ENCODE peak calls at places on chromosomes 1 and 21, in six cellular contexts. One of them, this sample, is unnamed.

GRCh38 chr1:9297831-9298230 is 5.1 kb downstream of the SPSB1 start:
- DNase-seq in hypothalamus: no peak
- DNase-seq in activated T-helper 1 cell treated with anti-CD3 and anti-CD28 coated beads, Interleukin-12 subunit alpha, Interleukin-12 subunit beta, Interleukin-2, Interleukin-4 antibody, amounts not matched to agents 30 ng/mL and 10 ng/mL and 1 ng/mL, durations not matched to agents 14 hours and 24 hours and 36 hours: no peak
- DNase-seq in neural progenitor cell: no peak
- DNase-seq in aorta: no peak
- DNase-seq in astrocyte of the spinal cord: no peak
- DNase-seq in this sample: no peak

GRCh38 chr1:234617135-234617985 is 7.4 kb upstream of the IRF2BP2 start:
- DNase-seq in hypothalamus: no peak
- DNase-seq in activated T-helper 1 cell treated with anti-CD3 and anti-CD28 coated beads, Interleukin-12 subunit alpha, Interleukin-12 subunit beta, Interleukin-2, Interleukin-4 antibody, amounts not matched to agents 30 ng/mL and 10 ng/mL and 1 ng/mL, durations not matched to agents 14 hours and 24 hours and 36 hours: no peak
- DNase-seq in neural progenitor cell: no peak
- DNase-seq in aorta: no peak
- DNase-seq in astrocyte of the spinal cord: peak; percentile 42
- DNase-seq in this sample: no peak

GRCh38 chr1:218938259-218938658 is 235.4 kb upstream of the LYPLAL1 start:
- DNase-seq in hypothalamus: no peak
- DNase-seq in activated T-helper 1 cell treated with anti-CD3 and anti-CD28 coated beads, Interleukin-12 subunit alpha, Interleukin-12 subunit beta, Interleukin-2, Interleukin-4 antibody, amounts not matched to agents 30 ng/mL and 10 ng/mL and 1 ng/mL, durations not matched to agents 14 hours and 24 hours and 36 hours: no peak
- DNase-seq in neural progenitor cell: no peak
- DNase-seq in aorta: no peak
- DNase-seq in astrocyte of the spinal cord: no peak
- DNase-seq in this sample: no peak

GRCh38 chr1:154081386-154082126 is 73.3 kb downstream of the NUP210L start:
- DNase-seq in hypothalamus: no peak
- DNase-seq in activated T-helper 1 cell treated with anti-CD3 and anti-CD28 coated beads, Interleukin-12 subunit alpha, Interleukin-12 subunit beta, Interleukin-2, Interleukin-4 antibody, amounts not matched to agents 30 ng/mL and 10 ng/mL and 1 ng/mL, durations not matched to agents 14 hours and 24 hours and 36 hours: no peak
- DNase-seq in neural progenitor cell: no peak
- DNase-seq in aorta: no peak
- DNase-seq in astrocyte of the spinal cord: no peak
- DNase-seq in this sample: no peak

GRCh38 chr1:162055062-162055461 is 14.4 kb upstream of the NOS1AP start:
- DNase-seq in hypothalamus: no peak
- DNase-seq in activated T-helper 1 cell treated with anti-CD3 and anti-CD28 coated beads, Interleukin-12 subunit alpha, Interleukin-12 subunit beta, Interleukin-2, Interleukin-4 antibody, amounts not matched to agents 30 ng/mL and 10 ng/mL and 1 ng/mL, durations not matched to agents 14 hours and 24 hours and 36 hours: no peak
- DNase-seq in neural progenitor cell: no peak
- DNase-seq in aorta: no peak
- DNase-seq in astrocyte of the spinal cord: peak; percentile 82
- DNase-seq in this sample: no peak

GRCh38 chr1:2951856-2952255 is 69.4 kb upstream of the ACTRT2 start:
- DNase-seq in hypothalamus: no peak
- DNase-seq in activated T-helper 1 cell treated with anti-CD3 and anti-CD28 coated beads, Interleukin-12 subunit alpha, Interleukin-12 subunit beta, Interleukin-2, Interleukin-4 antibody, amounts not matched to agents 30 ng/mL and 10 ng/mL and 1 ng/mL, durations not matched to agents 14 hours and 24 hours and 36 hours: no peak
- DNase-seq in neural progenitor cell: no peak
- DNase-seq in aorta: peak; percentile 25
- DNase-seq in astrocyte of the spinal cord: no peak
- DNase-seq in this sample: no peak

GRCh38 chr1:150168960-150169565 is 19.3 kb downstream of the PLEKHO1 start:
- DNase-seq in hypothalamus: peak; percentile 34
- DNase-seq in activated T-helper 1 cell treated with anti-CD3 and anti-CD28 coated beads, Interleukin-12 subunit alpha, Interleukin-12 subunit beta, Interleukin-2, Interleukin-4 antibody, amounts not matched to agents 30 ng/mL and 10 ng/mL and 1 ng/mL, durations not matched to agents 14 hours and 24 hours and 36 hours: peak; percentile 28
- DNase-seq in neural progenitor cell: peak; percentile 73
- DNase-seq in aorta: peak; percentile 77
- DNase-seq in astrocyte of the spinal cord: peak; percentile 66
- DNase-seq in this sample: peak; percentile 64

GRCh38 chr1:59290173-59290954 is 6.5 kb upstream of the FGGY start:
- DNase-seq in hypothalamus: no peak
- DNase-seq in activated T-helper 1 cell treated with anti-CD3 and anti-CD28 coated beads, Interleukin-12 subunit alpha, Interleukin-12 subunit beta, Interleukin-2, Interleukin-4 antibody, amounts not matched to agents 30 ng/mL and 10 ng/mL and 1 ng/mL, durations not matched to agents 14 hours and 24 hours and 36 hours: no peak
- DNase-seq in neural progenitor cell: peak; percentile 66
- DNase-seq in aorta: peak; percentile 56
- DNase-seq in astrocyte of the spinal cord: peak; percentile 47
- DNase-seq in this sample: peak; percentile 45

GRCh38 chr1:15966081-15966955 is 9.6 kb downstream of the ZBTB17 start:
- DNase-seq in hypothalamus: no peak
- DNase-seq in activated T-helper 1 cell treated with anti-CD3 and anti-CD28 coated beads, Interleukin-12 subunit alpha, Interleukin-12 subunit beta, Interleukin-2, Interleukin-4 antibody, amounts not matched to agents 30 ng/mL and 10 ng/mL and 1 ng/mL, durations not matched to agents 14 hours and 24 hours and 36 hours: peak; percentile 72
- DNase-seq in neural progenitor cell: no peak
- DNase-seq in aorta: peak; percentile 71
- DNase-seq in astrocyte of the spinal cord: no peak
- DNase-seq in this sample: peak; percentile 36

GRCh38 chr1:228084325-228084724 is 1.8 kb downstream of the ARF1 start:
- DNase-seq in hypothalamus: no peak
- DNase-seq in activated T-helper 1 cell treated with anti-CD3 and anti-CD28 coated beads, Interleukin-12 subunit alpha, Interleukin-12 subunit beta, Interleukin-2, Interleukin-4 antibody, amounts not matched to agents 30 ng/mL and 10 ng/mL and 1 ng/mL, durations not matched to agents 14 hours and 24 hours and 36 hours: no peak
- DNase-seq in neural progenitor cell: no peak
- DNase-seq in aorta: no peak
- DNase-seq in astrocyte of the spinal cord: peak; percentile 56
- DNase-seq in this sample: peak; percentile 80

GRCh38 chr21:17585875-17586450 is 26.7 kb downstream of the BTG3 start:
- DNase-seq in hypothalamus: no peak
- DNase-seq in activated T-helper 1 cell treated with anti-CD3 and anti-CD28 coated beads, Interleukin-12 subunit alpha, Interleukin-12 subunit beta, Interleukin-2, Interleukin-4 antibody, amounts not matched to agents 30 ng/mL and 10 ng/mL and 1 ng/mL, durations not matched to agents 14 hours and 24 hours and 36 hours: no peak
- DNase-seq in neural progenitor cell: peak; percentile 38
- DNase-seq in aorta: no peak
- DNase-seq in astrocyte of the spinal cord: peak; percentile 67
- DNase-seq in this sample: peak; percentile 2

GRCh38 chr1:66777846-66778245 is 23.2 kb downstream of the INSL5 start:
- DNase-seq in hypothalamus: no peak
- DNase-seq in activated T-helper 1 cell treated with anti-CD3 and anti-CD28 coated beads, Interleukin-12 subunit alpha, Interleukin-12 subunit beta, Interleukin-2, Interleukin-4 antibody, amounts not matched to agents 30 ng/mL and 10 ng/mL and 1 ng/mL, durations not matched to agents 14 hours and 24 hours and 36 hours: no peak
- DNase-seq in neural progenitor cell: no peak
- DNase-seq in aorta: no peak
- DNase-seq in astrocyte of the spinal cord: no peak
- DNase-seq in this sample: no peak

GRCh38 chr1:230105754-230106625 is 39.0 kb downstream of the GALNT2 start:
- DNase-seq in hypothalamus: no peak
- DNase-seq in activated T-helper 1 cell treated with anti-CD3 and anti-CD28 coated beads, Interleukin-12 subunit alpha, Interleukin-12 subunit beta, Interleukin-2, Interleukin-4 antibody, amounts not matched to agents 30 ng/mL and 10 ng/mL and 1 ng/mL, durations not matched to agents 14 hours and 24 hours and 36 hours: no peak
- DNase-seq in neural progenitor cell: no peak
- DNase-seq in aorta: no peak
- DNase-seq in astrocyte of the spinal cord: peak; percentile 75
- DNase-seq in this sample: peak; percentile 90

GRCh38 chr1:43582162-43582566 is 51.5 kb downstream of the PTPRF start:
- DNase-seq in hypothalamus: no peak
- DNase-seq in activated T-helper 1 cell treated with anti-CD3 and anti-CD28 coated beads, Interleukin-12 subunit alpha, Interleukin-12 subunit beta, Interleukin-2, Interleukin-4 antibody, amounts not matched to agents 30 ng/mL and 10 ng/mL and 1 ng/mL, durations not matched to agents 14 hours and 24 hours and 36 hours: no peak
- DNase-seq in neural progenitor cell: peak; percentile 31
- DNase-seq in aorta: no peak
- DNase-seq in astrocyte of the spinal cord: peak; percentile 96
- DNase-seq in this sample: no peak

GRCh38 chr1:3645666-3646355 is 4.1 kb downstream of the WRAP73 start:
- DNase-seq in hypothalamus: no peak
- DNase-seq in activated T-helper 1 cell treated with anti-CD3 and anti-CD28 coated beads, Interleukin-12 subunit alpha, Interleukin-12 subunit beta, Interleukin-2, Interleukin-4 antibody, amounts not matched to agents 30 ng/mL and 10 ng/mL and 1 ng/mL, durations not matched to agents 14 hours and 24 hours and 36 hours: no peak
- DNase-seq in neural progenitor cell: no peak
- DNase-seq in aorta: peak; percentile 16
- DNase-seq in astrocyte of the spinal cord: no peak
- DNase-seq in this sample: no peak

GRCh38 chr1:9767964-9768668 is 55.6 kb downstream of the CLSTN1 start:
- DNase-seq in hypothalamus: no peak
- DNase-seq in activated T-helper 1 cell treated with anti-CD3 and anti-CD28 coated beads, Interleukin-12 subunit alpha, Interleukin-12 subunit beta, Interleukin-2, Interleukin-4 antibody, amounts not matched to agents 30 ng/mL and 10 ng/mL and 1 ng/mL, durations not matched to agents 14 hours and 24 hours and 36 hours: no peak
- DNase-seq in neural progenitor cell: no peak
- DNase-seq in aorta: peak; percentile 32
- DNase-seq in astrocyte of the spinal cord: no peak
- DNase-seq in this sample: no peak

GRCh38 chr1:183522104-183522503 is 49.8 kb downstream of the SMG7 start:
- DNase-seq in hypothalamus: no peak
- DNase-seq in activated T-helper 1 cell treated with anti-CD3 and anti-CD28 coated beads, Interleukin-12 subunit alpha, Interleukin-12 subunit beta, Interleukin-2, Interleukin-4 antibody, amounts not matched to agents 30 ng/mL and 10 ng/mL and 1 ng/mL, durations not matched to agents 14 hours and 24 hours and 36 hours: no peak
- DNase-seq in neural progenitor cell: no peak
- DNase-seq in aorta: no peak
- DNase-seq in astrocyte of the spinal cord: no peak
- DNase-seq in this sample: no peak

GRCh38 chr1:245156736-245157505 is 2.1 kb downstream of the KIF26B start:
- DNase-seq in hypothalamus: no peak
- DNase-seq in activated T-helper 1 cell treated with anti-CD3 and anti-CD28 coated beads, Interleukin-12 subunit alpha, Interleukin-12 subunit beta, Interleukin-2, Interleukin-4 antibody, amounts not matched to agents 30 ng/mL and 10 ng/mL and 1 ng/mL, durations not matched to agents 14 hours and 24 hours and 36 hours: no peak
- DNase-seq in neural progenitor cell: peak; percentile 54
- DNase-seq in aorta: no peak
- DNase-seq in astrocyte of the spinal cord: peak; percentile 57
- DNase-seq in this sample: no peak

GRCh38 chr1:214567481-214567980 is 16.1 kb upstream of the PTPN14 start:
- DNase-seq in hypothalamus: no peak
- DNase-seq in activated T-helper 1 cell treated with anti-CD3 and anti-CD28 coated beads, Interleukin-12 subunit alpha, Interleukin-12 subunit beta, Interleukin-2, Interleukin-4 antibody, amounts not matched to agents 30 ng/mL and 10 ng/mL and 1 ng/mL, durations not matched to agents 14 hours and 24 hours and 36 hours: no peak
- DNase-seq in neural progenitor cell: no peak
- DNase-seq in aorta: no peak
- DNase-seq in astrocyte of the spinal cord: no peak
- DNase-seq in this sample: no peak

GRCh38 chr1:71638081-71638766 is 557.4 kb upstream of the ZRANB2 start:
- DNase-seq in hypothalamus: no peak
- DNase-seq in activated T-helper 1 cell treated with anti-CD3 and anti-CD28 coated beads, Interleukin-12 subunit alpha, Interleukin-12 subunit beta, Interleukin-2, Interleukin-4 antibody, amounts not matched to agents 30 ng/mL and 10 ng/mL and 1 ng/mL, durations not matched to agents 14 hours and 24 hours and 36 hours: no peak
- DNase-seq in neural progenitor cell: no peak
- DNase-seq in aorta: no peak
- DNase-seq in astrocyte of the spinal cord: peak; percentile 68
- DNase-seq in this sample: no peak

GRCh38 chr21:37060296-37060695 is 12.6 kb downstream of the PIGP start:
- DNase-seq in hypothalamus: peak; percentile 73
- DNase-seq in activated T-helper 1 cell treated with anti-CD3 and anti-CD28 coated beads, Interleukin-12 subunit alpha, Interleukin-12 subunit beta, Interleukin-2, Interleukin-4 antibody, amounts not matched to agents 30 ng/mL and 10 ng/mL and 1 ng/mL, durations not matched to agents 14 hours and 24 hours and 36 hours: no peak
- DNase-seq in neural progenitor cell: peak; percentile 76
- DNase-seq in aorta: no peak
- DNase-seq in astrocyte of the spinal cord: peak; percentile 99
- DNase-seq in this sample: no peak

GRCh38 chr1:209080170-209080781 is 503.2 kb upstream of the CAMK1G start:
- DNase-seq in hypothalamus: no peak
- DNase-seq in activated T-helper 1 cell treated with anti-CD3 and anti-CD28 coated beads, Interleukin-12 subunit alpha, Interleukin-12 subunit beta, Interleukin-2, Interleukin-4 antibody, amounts not matched to agents 30 ng/mL and 10 ng/mL and 1 ng/mL, durations not matched to agents 14 hours and 24 hours and 36 hours: no peak
- DNase-seq in neural progenitor cell: no peak
- DNase-seq in aorta: no peak
- DNase-seq in astrocyte of the spinal cord: peak; percentile 27
- DNase-seq in this sample: no peak

GRCh38 chr1:243294723-243295121 is 38.9 kb downstream of the SDCCAG8 start:
- DNase-seq in hypothalamus: no peak
- DNase-seq in activated T-helper 1 cell treated with anti-CD3 and anti-CD28 coated beads, Interleukin-12 subunit alpha, Interleukin-12 subunit beta, Interleukin-2, Interleukin-4 antibody, amounts not matched to agents 30 ng/mL and 10 ng/mL and 1 ng/mL, durations not matched to agents 14 hours and 24 hours and 36 hours: no peak
- DNase-seq in neural progenitor cell: no peak
- DNase-seq in aorta: no peak
- DNase-seq in astrocyte of the spinal cord: peak; percentile 63
- DNase-seq in this sample: no peak

GRCh38 chr1:220761688-220762427 is 13.7 kb downstream of the MTARC2 start:
- DNase-seq in hypothalamus: no peak
- DNase-seq in activated T-helper 1 cell treated with anti-CD3 and anti-CD28 coated beads, Interleukin-12 subunit alpha, Interleukin-12 subunit beta, Interleukin-2, Interleukin-4 antibody, amounts not matched to agents 30 ng/mL and 10 ng/mL and 1 ng/mL, durations not matched to agents 14 hours and 24 hours and 36 hours: no peak
- DNase-seq in neural progenitor cell: no peak
- DNase-seq in aorta: no peak
- DNase-seq in astrocyte of the spinal cord: no peak
- DNase-seq in this sample: no peak

GRCh38 chr21:44379991-44380865 is 26.8 kb downstream of the TRPM2 start:
- DNase-seq in hypothalamus: no peak
- DNase-seq in activated T-helper 1 cell treated with anti-CD3 and anti-CD28 coated beads, Interleukin-12 subunit alpha, Interleukin-12 subunit beta, Interleukin-2, Interleukin-4 antibody, amounts not matched to agents 30 ng/mL and 10 ng/mL and 1 ng/mL, durations not matched to agents 14 hours and 24 hours and 36 hours: no peak
- DNase-seq in neural progenitor cell: peak; percentile 48
- DNase-seq in aorta: peak; percentile 28
- DNase-seq in astrocyte of the spinal cord: no peak
- DNase-seq in this sample: no peak

GRCh38 chr21:24123785-24124184 is 1483.5 kb downstream of the MRPL39 start:
- DNase-seq in hypothalamus: no peak
- DNase-seq in activated T-helper 1 cell treated with anti-CD3 and anti-CD28 coated beads, Interleukin-12 subunit alpha, Interleukin-12 subunit beta, Interleukin-2, Interleukin-4 antibody, amounts not matched to agents 30 ng/mL and 10 ng/mL and 1 ng/mL, durations not matched to agents 14 hours and 24 hours and 36 hours: no peak
- DNase-seq in neural progenitor cell: no peak
- DNase-seq in aorta: no peak
- DNase-seq in astrocyte of the spinal cord: no peak
- DNase-seq in this sample: no peak